ENCODE peak calls at places on chromosome 22, in eight cellular contexts. T, J, S, Z, I, N, U and G are unnamed samples. For H3K9me3 and H3K4me1, the result is how much of the 10 kb centered on the place peaks cover.

GRCh38 chr22:20997536-20998257 is 4.2 kb downstream of the THAP7 start:
- DNase-seq in N (no peak), U (no peak), J (no peak), T (no peak), I (no peak), S (no peak), Z (no peak), G (no peak)

GRCh38 chr22:23784215-23784732 is 2.5 kb upstream of the SMARCB1 start:
- DNase-seq in N (no peak), J (peak), S (no peak), U (no peak), Z (peak), I (no peak), T (no peak), G (peak)

GRCh38 chr22:49347376-49347775 is 480.3 kb downstream of the BRD1 start:
- DNase-seq in J (no peak), I (no peak), S (peak), T (peak), U (no peak), N (no peak), Z (no peak), G (no peak)

GRCh38 chr22:32911526-32911925 is 110.0 kb downstream of the TIMP3 start:
- DNase-seq in Z (no peak), T (no peak), N (no peak), U (no peak), J (no peak), I (no peak), S (no peak), G (no peak)

GRCh38 chr22:37275134-37275533 is 7.2 kb upstream of the CYTH4 start:
- DNase-seq in N (no peak), J (no peak), I (no peak), Z (no peak), S (no peak), U (no peak), T (no peak), G (no peak)

GRCh38 chr22:45526768-45527360 is 24.2 kb downstream of the FBLN1 start:
- DNase-seq in U (no peak), T (no peak), I (no peak), N (no peak), J (no peak), Z (no peak), S (no peak), G (no peak)

GRCh38 chr22:42180349-42180842 is 49.8 kb upstream of the CYP2D6 start:
- DNase-seq in J (no peak), S (peak), Z (peak), T (peak), U (no peak), N (no peak), I (peak), G (no peak)

GRCh38 chr22:19892925-19893324 is 38.3 kb upstream of the GNB1L start:
- DNase-seq in I (no peak), T (no peak), S (no peak), N (no peak), U (no peak), J (no peak), Z (no peak), G (no peak)

GRCh38 chr22:28714043-28714442 is 27.6 kb downstream of the CHEK2 start:
- DNase-seq in N (no peak), S (no peak), Z (no peak), T (no peak), I (no peak), J (no peak), U (no peak), G (no peak)

GRCh38 chr22:49284931-49285330 is 542.7 kb downstream of the BRD1 start:
- DNase-seq in T (no peak), U (no peak), S (no peak), J (no peak), N (no peak), Z (no peak), I (no peak), G (no peak)

GRCh38 chr22:47658182-47658581 is 895.7 kb downstream of the TBC1D22A start:
- DNase-seq in T (no peak), J (no peak), Z (no peak), N (no peak), U (no peak), S (no peak), I (no peak), G (no peak)
- H3K9me3 ChIP-seq in T (under half), J (under half), Z (under half), N (under half), U (under half), S (under half), I (under half), G (under half)

DNA sequence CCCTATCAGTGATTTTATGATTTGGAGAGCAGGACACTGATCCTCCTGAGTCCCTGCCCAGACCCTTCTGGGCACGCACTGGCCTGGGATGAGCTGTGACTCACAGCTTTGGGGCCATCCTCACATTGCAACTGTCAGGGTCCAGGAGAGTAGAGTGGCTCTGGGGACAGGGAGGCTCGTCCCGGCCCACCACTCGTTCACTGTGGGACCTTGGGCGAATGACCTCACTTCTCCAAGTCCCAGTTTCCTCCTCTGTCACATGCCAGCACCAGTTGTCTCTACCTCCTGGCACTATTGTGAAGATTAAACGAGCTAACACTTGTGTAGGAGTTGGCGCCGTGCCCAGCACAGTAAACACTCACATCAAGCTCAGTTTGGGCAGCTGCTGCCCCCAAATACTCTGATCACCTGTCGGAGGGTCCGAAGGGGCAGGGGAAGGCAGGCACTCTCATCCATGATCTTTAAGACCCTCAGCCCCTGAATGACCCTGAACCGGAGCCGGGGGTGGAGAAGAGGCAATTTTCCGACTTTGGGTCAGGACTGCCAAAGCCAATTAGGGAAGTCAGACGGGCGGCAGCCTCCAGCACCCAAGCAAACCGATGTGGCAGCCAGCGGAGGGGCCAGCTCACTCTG is 235.1 kb downstream of the MIAT start:
- DNase-seq in U (no peak), N (no peak), J (peak), I (no peak), S (no peak), Z (peak), T (no peak), G (no peak)
- H3K4me1 ChIP-seq in U (under half), N (under half), J (under half), I (under half), S (half or more), Z (under half), T (under half), G (under half)

GRCh38 chr22:47396105-47396504 is 633.7 kb downstream of the TBC1D22A start:
- DNase-seq in J (no peak), U (no peak), Z (no peak), S (no peak), I (no peak), N (no peak), T (peak), G (no peak)

GRCh38 chr22:47396515-47396914 is 634.1 kb downstream of the TBC1D22A start:
- DNase-seq in I (no peak), N (no peak), J (no peak), S (peak), T (peak), U (no peak), Z (no peak), G (no peak)

GRCh38 chr22:47397673-47398072 is 635.2 kb downstream of the TBC1D22A start:
- DNase-seq in S (peak), J (no peak), Z (no peak), I (no peak), N (no peak), T (no peak), U (no peak), G (no peak)

GRCh38 chr22:47394504-47395440 is 632.3 kb downstream of the TBC1D22A start:
- DNase-seq in J (no peak), S (peak), U (no peak), I (no peak), Z (no peak), T (peak), N (no peak), G (no peak)

DNA sequence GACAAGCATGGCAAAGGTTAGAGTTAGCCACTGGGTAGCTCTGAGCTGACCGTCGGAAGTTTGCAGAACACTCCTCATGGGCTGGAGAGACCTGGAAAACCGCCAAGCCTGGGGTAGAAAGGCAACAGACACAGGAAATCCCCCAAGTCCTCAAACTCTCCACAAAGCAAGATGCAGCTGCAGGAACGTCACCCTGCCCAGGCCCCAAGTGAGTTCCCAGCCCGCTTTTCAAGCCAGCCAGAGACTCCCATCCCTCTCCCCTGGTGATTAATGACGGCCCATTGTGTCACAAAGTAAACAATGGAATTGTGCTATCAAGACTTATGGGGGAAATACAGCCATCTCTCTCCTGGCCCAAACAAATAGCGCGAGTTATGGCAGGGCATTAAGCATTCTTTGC is 633.0 kb downstream of the TBC1D22A start:
- DNase-seq in N (no peak), J (no peak), U (no peak), S (peak), I (no peak), Z (no peak), T (peak), G (no peak)
- H3K9me3 ChIP-seq in N (under half), J (under half), U (half or more), S (under half), I (under half), Z (under half), T (under half), G (under half)

DNA sequence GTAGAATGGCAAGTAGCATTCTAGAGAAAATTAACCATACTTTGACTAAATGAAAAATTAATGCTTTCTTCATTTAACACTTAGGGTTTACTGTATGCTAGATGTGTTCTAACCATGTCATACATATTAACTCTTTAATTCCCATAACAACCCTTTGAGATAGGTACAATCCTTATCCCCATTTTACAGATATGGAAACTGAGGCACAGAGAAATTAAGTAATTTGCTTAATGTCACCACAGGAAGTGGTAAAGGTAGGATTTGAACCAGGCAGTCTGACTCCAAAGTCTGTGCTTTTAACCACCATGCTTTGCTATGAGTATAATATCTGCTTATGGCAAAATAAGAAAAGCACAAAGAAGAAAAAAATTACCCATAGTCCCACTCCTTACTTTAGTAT is 59.5 kb downstream of the LIF start:
- DNase-seq in S (no peak), J (no peak), Z (no peak), I (no peak), T (no peak), U (no peak), N (no peak), G (no peak)
- H3K4me1 ChIP-seq in S (under half), J (under half), Z (under half), I (half or more), T (under half), U (under half), N (under half), G (under half)

GRCh38 chr22:39490135-39490798 is 11.8 kb upstream of the MIEF1 start:
- DNase-seq in J (peak), T (peak), U (peak), I (peak), Z (peak), N (peak), S (peak), G (peak)

GRCh38 chr22:39489094-39490068 is 12.7 kb upstream of the MIEF1 start:
- DNase-seq in J (no peak), N (no peak), Z (no peak), U (no peak), S (no peak), T (peak), I (no peak), G (no peak)

GRCh38 chr22:39488563-39489083 is 13.5 kb upstream of the MIEF1 start:
- DNase-seq in U (no peak), N (no peak), T (no peak), Z (no peak), I (no peak), J (no peak), S (no peak), G (no peak)

GRCh38 chr22:39487826-39488520 is 14.1 kb upstream of the MIEF1 start:
- DNase-seq in T (no peak), Z (no peak), I (no peak), S (no peak), N (no peak), J (no peak), U (no peak), G (peak)

GRCh38 chr22:39486951-39487825 is 14.9 kb upstream of the MIEF1 start:
- DNase-seq in T (no peak), J (no peak), I (no peak), U (no peak), N (no peak), Z (no peak), S (no peak), G (no peak)
- H3K9me3 ChIP-seq in T (under half), J (under half), I (under half), U (under half), N (under half), Z (under half), S (under half), G (under half)

GRCh38 chr22:25139062-25139461 is 60.6 kb upstream of the CRYBB3 start:
- DNase-seq in S (no peak), N (peak), I (no peak), U (no peak), Z (peak), J (peak), T (no peak), G (no peak)

GRCh38 chr22:25143161-25144076 is 56.2 kb upstream of the CRYBB3 start:
- DNase-seq in N (no peak), S (no peak), U (no peak), J (no peak), T (no peak), Z (no peak), I (no peak), G (no peak)

GRCh38 chr22:25144522-25144921 is 55.1 kb upstream of the CRYBB3 start:
- DNase-seq in J (no peak), I (no peak), N (no peak), Z (no peak), U (no peak), S (no peak), T (no peak), G (no peak)

GRCh38 chr22:25146311-25146710 is 53.3 kb upstream of the CRYBB3 start:
- DNase-seq in S (no peak), Z (no peak), I (no peak), J (no peak), T (no peak), N (no peak), U (no peak), G (no peak)

DNA sequence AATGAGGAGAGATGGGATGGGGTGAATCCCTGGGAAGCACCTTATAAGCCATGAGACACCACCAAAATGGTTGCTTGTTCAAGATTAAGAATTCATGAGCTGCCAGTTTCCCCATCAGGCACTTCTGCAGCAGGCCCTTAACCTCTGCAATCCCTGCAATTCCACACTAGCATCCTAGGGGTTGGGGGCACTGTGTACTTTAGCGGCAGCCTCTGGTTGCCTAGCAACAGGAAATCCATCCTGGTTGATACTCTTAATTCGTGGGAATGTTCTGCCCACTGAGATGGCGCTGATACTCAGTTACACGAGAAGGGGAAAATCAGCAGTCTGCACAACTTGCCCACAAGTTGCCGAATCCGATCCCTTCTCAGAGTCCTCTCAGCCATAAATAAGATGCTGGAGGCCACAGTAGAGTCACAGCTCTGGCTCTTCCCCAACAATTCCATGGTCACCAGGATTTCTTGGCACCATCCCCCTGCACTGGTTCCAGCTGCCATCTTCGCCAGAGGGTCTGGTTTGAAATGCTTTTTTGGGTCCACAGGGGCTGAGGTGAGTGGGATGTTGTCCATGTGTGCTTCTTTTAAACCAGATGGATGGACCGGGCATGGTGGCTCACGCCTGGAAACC is 57.6 kb upstream of the CRYBB3 start:
- DNase-seq in I (no peak), U (no peak), T (no peak), N (no peak), J (no peak), Z (no peak), S (no peak), G (no peak)
- H3K4me1 ChIP-seq in I (under half), U (under half), T (under half), N (under half), J (under half), Z (under half), S (half or more), G (under half)